ENCODE peak calls at places on chromosomes 5 and 9, in five cellular contexts. K, W, O, B and D are unnamed samples.

GRCh38 chr9:19471737-19472648 is 63.2 kb downstream of the ACER2 start:
- DNase-seq in O (no peak), K (peak), B (peak), W (peak), D (peak)

GRCh38 chr9:36008774-36009300 is 27.9 kb upstream of the RECK start:
- DNase-seq in W (peak), O (peak), K (peak), B (peak), D (peak)

GRCh38 chr9:89394412-89394811 is 76.1 kb downstream of the SECISBP2 start:
- DNase-seq in O (no peak), B (no peak), K (no peak), W (no peak), D (no peak)

GRCh38 chr5:167530548-167530947 is 760.9 kb upstream of the WWC1 start:
- DNase-seq in K (no peak), O (no peak), B (no peak), W (no peak), D (no peak)

GRCh38 chr5:57844410-57844809 is 361.8 kb upstream of the ACTBL2 start:
- DNase-seq in B (no peak), O (no peak), K (no peak), W (no peak), D (no peak)

GRCh38 chr9:100307061-100307460 is 45.7 kb downstream of the TEX10 start:
- DNase-seq in K (no peak), W (no peak), B (no peak), O (no peak), D (no peak)

GRCh38 chr9:113274474-113275146 is 762 bp downstream of the CDC26 start:
- DNase-seq in B (peak), O (no peak), W (no peak), K (peak), D (peak)

GRCh38 chr9:133657120-133657661 is 21.0 kb downstream of the DBH start:
- DNase-seq in K (no peak), W (no peak), B (no peak), O (no peak), D (no peak)

GRCh38 chr9:15670246-15670645 is 117.4 kb downstream of the CCDC171 start:
- DNase-seq in B (no peak), K (no peak), W (no peak), O (no peak), D (no peak)

GRCh38 chr9:132509921-132510874 is 72.2 kb upstream of the BARHL1 start:
- DNase-seq in K (no peak), O (no peak), W (no peak), B (no peak), D (no peak)

GRCh38 chr9:38096238-38096805 is 27.3 kb upstream of the SHB start:
- DNase-seq in O (no peak), W (no peak), B (no peak), K (no peak), D (no peak)

GRCh38 chr5:17087035-17087434 is 130.4 kb upstream of the BASP1 start:
- DNase-seq in K (no peak), W (no peak), O (no peak), B (no peak), D (no peak)

GRCh38 chr5:72434781-72435437 is 72.3 kb downstream of the ZNF366 start:
- DNase-seq in O (no peak), W (no peak), K (no peak), B (no peak), D (no peak)

GRCh38 chr5:42514759-42515158 is 91.5 kb downstream of the GHR start:
- DNase-seq in W (no peak), O (no peak), B (no peak), K (no peak), D (no peak)

GRCh38 chr9:113985968-113986585 is 92.0 kb downstream of the AMBP start:
- DNase-seq in K (peak), B (no peak), W (no peak), O (no peak), D (no peak)

GRCh38 chr5:72265032-72265903 is 54.8 kb downstream of the MRPS27 start:
- DNase-seq in K (no peak), B (no peak), W (no peak), O (no peak), D (no peak)

GRCh38 chr9:1979815-1980367 is 35.3 kb upstream of the SMARCA2 start:
- DNase-seq in W (no peak), B (no peak), O (no peak), K (peak), D (no peak)